ENCODE peak calls at places on chromosomes 3 and 15, in nine cellular contexts. One of them, this sample, is unnamed.

GRCh38 chr15:41416742-41417417 is at the start of gene RTF1:
- DNase-seq in pancreas: peak; percentile 98
- DNase-seq in right atrium auricular region: peak; percentile 92
- DNase-seq in heart right ventricle: peak; percentile 98
- DNase-seq in body of pancreas: peak; percentile 95
- DNase-seq in uterus: peak; percentile 93
- DNase-seq in H9: peak; percentile 95
- DNase-seq in HepG2: peak; percentile 78
- DNase-seq in breast epithelium: peak; percentile 94
- DNase-seq in this sample: peak; percentile 99

GRCh38 chr3:29307229-29307796 is 26.4 kb downstream of the RBMS3 start:
- DNase-seq in breast epithelium: no peak
- DNase-seq in pancreas: no peak
- DNase-seq in HepG2: no peak
- DNase-seq in right atrium auricular region: no peak
- DNase-seq in heart right ventricle: no peak
- DNase-seq in uterus: no peak
- DNase-seq in H9: no peak
- DNase-seq in body of pancreas: no peak
- DNase-seq in this sample: no peak

GRCh38 chr15:96153938-96154337 is 176.6 kb upstream of the NR2F2 start:
- DNase-seq in pancreas: no peak
- DNase-seq in heart right ventricle: no peak
- DNase-seq in breast epithelium: no peak
- DNase-seq in HepG2: no peak
- DNase-seq in uterus: no peak
- DNase-seq in H9: no peak
- DNase-seq in body of pancreas: no peak
- DNase-seq in right atrium auricular region: no peak
- DNase-seq in this sample: peak; percentile 9

GRCh38 chr3:50390523-50391177 is 31.3 kb upstream of the TMEM115 start:
- DNase-seq in pancreas: peak; percentile 96
- DNase-seq in right atrium auricular region: no peak
- DNase-seq in HepG2: no peak
- DNase-seq in breast epithelium: no peak
- DNase-seq in H9: no peak
- DNase-seq in uterus: no peak
- DNase-seq in heart right ventricle: peak; percentile 79
- DNase-seq in body of pancreas: peak; percentile 76
- DNase-seq in this sample: no peak

GRCh38 chr3:133928903-133929607 is 33.4 kb upstream of the RAB6B start:
- DNase-seq in breast epithelium: no peak
- DNase-seq in pancreas: no peak
- DNase-seq in H9: no peak
- DNase-seq in right atrium auricular region: peak; percentile 28
- DNase-seq in HepG2: no peak
- DNase-seq in body of pancreas: no peak
- DNase-seq in uterus: no peak
- DNase-seq in heart right ventricle: no peak
- DNase-seq in this sample: no peak

GRCh38 chr3:110027446-110027845 is 690.1 kb upstream of the DPPA4 start:
- DNase-seq in breast epithelium: no peak
- DNase-seq in heart right ventricle: no peak
- DNase-seq in HepG2: no peak
- DNase-seq in pancreas: no peak
- DNase-seq in right atrium auricular region: no peak
- DNase-seq in body of pancreas: no peak
- DNase-seq in uterus: no peak
- DNase-seq in H9: no peak
- DNase-seq in this sample: no peak

GRCh38 chr15:47870300-47870955 is 153.1 kb downstream of the SEMA6D start:
- DNase-seq in body of pancreas: no peak
- DNase-seq in uterus: no peak
- DNase-seq in H9: no peak
- DNase-seq in HepG2: no peak
- DNase-seq in heart right ventricle: peak; percentile 27
- DNase-seq in right atrium auricular region: no peak
- DNase-seq in pancreas: no peak
- DNase-seq in breast epithelium: no peak
- DNase-seq in this sample: no peak

GRCh38 chr3:65439641-65440040 is 599.1 kb downstream of the MAGI1 start:
- DNase-seq in heart right ventricle: peak; percentile 44
- DNase-seq in breast epithelium: peak; percentile 52
- DNase-seq in H9: peak; percentile 79
- DNase-seq in right atrium auricular region: no peak
- DNase-seq in HepG2: peak; percentile 32
- DNase-seq in body of pancreas: peak; percentile 45
- DNase-seq in pancreas: no peak
- DNase-seq in uterus: peak; percentile 19
- DNase-seq in this sample: peak; percentile 36

GRCh38 chr3:136852180-136852579 is 9.8 kb upstream of the NCK1 start:
- DNase-seq in right atrium auricular region: no peak
- DNase-seq in uterus: no peak
- DNase-seq in breast epithelium: no peak
- DNase-seq in HepG2: no peak
- DNase-seq in pancreas: no peak
- DNase-seq in body of pancreas: no peak
- DNase-seq in heart right ventricle: no peak
- DNase-seq in H9: no peak
- DNase-seq in this sample: no peak

DNA sequence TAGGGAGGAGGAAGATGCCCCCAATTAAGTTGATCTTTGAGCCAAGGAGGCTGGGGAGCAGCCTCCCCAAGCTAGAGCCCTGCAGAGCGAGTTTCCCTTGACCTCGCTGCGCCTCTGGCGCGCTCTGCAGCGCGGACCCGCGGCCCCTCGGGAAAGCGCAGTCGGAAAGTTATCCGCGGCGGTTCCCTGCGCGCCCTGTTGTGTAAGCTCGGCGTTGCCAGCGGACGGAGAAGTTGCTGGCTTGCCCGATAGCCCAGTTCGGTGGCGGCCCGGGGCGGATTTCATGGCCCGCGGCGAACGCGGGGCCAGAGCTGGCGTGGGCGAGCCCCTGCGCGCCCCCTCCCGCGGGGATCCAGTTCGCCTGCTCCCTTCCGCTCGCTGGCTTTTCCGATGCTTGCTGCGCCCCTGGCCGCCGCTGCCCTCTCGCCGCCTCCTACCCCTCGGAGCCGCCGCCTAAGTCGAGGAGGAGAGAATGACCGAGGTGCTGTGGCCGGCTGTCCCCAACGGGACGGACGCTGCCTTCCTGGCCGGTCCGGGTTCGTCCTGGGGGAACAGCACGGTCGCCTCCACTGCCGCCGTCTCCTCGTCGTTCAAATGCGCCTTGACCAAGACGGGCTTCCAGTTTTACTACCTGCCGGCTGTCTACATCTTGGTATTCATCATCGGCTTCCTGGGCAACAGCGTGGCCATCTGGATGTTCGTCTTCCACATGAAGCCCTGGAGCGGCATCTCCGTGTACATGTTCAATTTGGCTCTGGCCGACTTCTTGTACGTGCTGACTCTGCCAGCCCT is 576 bp downstream of the P2RY1 start:
- DNase-seq in pancreas: peak; percentile 80
- DNase-seq in H9: peak; percentile 52
- DNase-seq in right atrium auricular region: peak; percentile 69
- DNase-seq in heart right ventricle: peak; percentile 73
- DNase-seq in uterus: peak; percentile 56
- DNase-seq in breast epithelium: peak; percentile 52
- DNase-seq in body of pancreas: peak; percentile 47
- DNase-seq in HepG2: no peak
- DNase-seq in this sample: peak; percentile 90
- TF ChIP-seq CTCF in pancreas: no peak
- TF ChIP-seq CTCF in H9: peak; percentile 47
- TF ChIP-seq CTCF in right atrium auricular region: no peak
- TF ChIP-seq CTCF in heart right ventricle: peak; percentile 30
- TF ChIP-seq CTCF in uterus: peak; percentile 15
- TF ChIP-seq CTCF in breast epithelium: no peak
- TF ChIP-seq CTCF in body of pancreas: no peak
- TF ChIP-seq CTCF in HepG2: no peak
- TF ChIP-seq CTCF in this sample: no peak

GRCh38 chr15:21270474-21270873 is 169.8 kb downstream of the POTEB3 start:
- DNase-seq in uterus: no peak
- DNase-seq in heart right ventricle: no peak
- DNase-seq in body of pancreas: no peak
- DNase-seq in right atrium auricular region: no peak
- DNase-seq in pancreas: no peak
- DNase-seq in breast epithelium: no peak
- DNase-seq in HepG2: no peak
- DNase-seq in H9: no peak
- DNase-seq in this sample: no peak

GRCh38 chr15:21267686-21268395 is 172.5 kb downstream of the POTEB3 start:
- DNase-seq in HepG2: no peak
- DNase-seq in right atrium auricular region: no peak
- DNase-seq in heart right ventricle: no peak
- DNase-seq in pancreas: no peak
- DNase-seq in body of pancreas: no peak
- DNase-seq in breast epithelium: no peak
- DNase-seq in uterus: no peak
- DNase-seq in H9: no peak
- DNase-seq in this sample: no peak

GRCh38 chr15:21267231-21267630 is 173.1 kb downstream of the POTEB3 start:
- DNase-seq in pancreas: no peak
- DNase-seq in breast epithelium: no peak
- DNase-seq in body of pancreas: no peak
- DNase-seq in right atrium auricular region: no peak
- DNase-seq in HepG2: no peak
- DNase-seq in H9: no peak
- DNase-seq in heart right ventricle: no peak
- DNase-seq in uterus: no peak
- DNase-seq in this sample: no peak

GRCh38 chr15:21269121-21269520 is 171.2 kb downstream of the POTEB3 start:
- DNase-seq in pancreas: peak; percentile 25
- DNase-seq in uterus: no peak
- DNase-seq in HepG2: no peak
- DNase-seq in heart right ventricle: no peak
- DNase-seq in right atrium auricular region: no peak
- DNase-seq in H9: no peak
- DNase-seq in breast epithelium: no peak
- DNase-seq in body of pancreas: no peak
- DNase-seq in this sample: peak; percentile 49
- H3K9me3 ChIP-seq in pancreas: no peaks in the 10 kb centered on the region
- H3K9me3 ChIP-seq in uterus: no peaks in the 10 kb centered on the region
- H3K9me3 ChIP-seq in HepG2: no peaks in the 10 kb centered on the region
- H3K9me3 ChIP-seq in heart right ventricle: no peaks in the 10 kb centered on the region
- H3K9me3 ChIP-seq in right atrium auricular region: no peaks in the 10 kb centered on the region
- H3K9me3 ChIP-seq in H9: peaks cover 80% of the 10 kb centered on the region
- H3K9me3 ChIP-seq in breast epithelium: no peaks in the 10 kb centered on the region
- H3K9me3 ChIP-seq in body of pancreas: no peaks in the 10 kb centered on the region
- H3K9me3 ChIP-seq in this sample: no peaks in the 10 kb centered on the region

GRCh38 chr3:23811919-23812318 is 6.2 kb downstream of the UBE2E1 start:
- DNase-seq in right atrium auricular region: no peak
- DNase-seq in body of pancreas: no peak
- DNase-seq in uterus: no peak
- DNase-seq in breast epithelium: no peak
- DNase-seq in pancreas: no peak
- DNase-seq in heart right ventricle: no peak
- DNase-seq in HepG2: no peak
- DNase-seq in H9: no peak
- DNase-seq in this sample: no peak
- H3K4me1 ChIP-seq in right atrium auricular region: peaks cover 48% of the 10 kb centered on the region
- H3K4me1 ChIP-seq in body of pancreas: peaks cover 23% of the 10 kb centered on the region
- H3K4me1 ChIP-seq in uterus: no peaks in the 10 kb centered on the region
- H3K4me1 ChIP-seq in breast epithelium: no peaks in the 10 kb centered on the region
- H3K4me1 ChIP-seq in pancreas: peaks cover 14% of the 10 kb centered on the region
- H3K4me1 ChIP-seq in heart right ventricle: peaks cover 64% of the 10 kb centered on the region
- H3K4me1 ChIP-seq in HepG2: peaks cover 59% of the 10 kb centered on the region
- H3K4me1 ChIP-seq in H9: peaks cover 5% of the 10 kb centered on the region
- H3K4me1 ChIP-seq in this sample: peaks cover 75% of the 10 kb centered on the region

GRCh38 chr15:97482521-97482920 is 478.0 kb upstream of the ARRDC4 start:
- DNase-seq in uterus: no peak
- DNase-seq in right atrium auricular region: no peak
- DNase-seq in heart right ventricle: no peak
- DNase-seq in HepG2: no peak
- DNase-seq in pancreas: no peak
- DNase-seq in body of pancreas: no peak
- DNase-seq in breast epithelium: no peak
- DNase-seq in H9: peak; percentile 40
- DNase-seq in this sample: no peak
- TF ChIP-seq CTCF in uterus: no peak
- TF ChIP-seq CTCF in right atrium auricular region: no peak
- TF ChIP-seq CTCF in heart right ventricle: no peak
- TF ChIP-seq CTCF in HepG2: no peak
- TF ChIP-seq CTCF in pancreas: no peak
- TF ChIP-seq CTCF in body of pancreas: no peak
- TF ChIP-seq CTCF in breast epithelium: no peak
- TF ChIP-seq CTCF in H9: peak; percentile 76
- TF ChIP-seq CTCF in this sample: no peak

GRCh38 chr15:25188051-25188450 is 233.3 kb downstream of the SNRPN start:
- DNase-seq in breast epithelium: no peak
- DNase-seq in uterus: no peak
- DNase-seq in heart right ventricle: no peak
- DNase-seq in H9: no peak
- DNase-seq in right atrium auricular region: no peak
- DNase-seq in body of pancreas: no peak
- DNase-seq in pancreas: no peak
- DNase-seq in HepG2: no peak
- DNase-seq in this sample: peak; percentile 43

GRCh38 chr15:25188551-25189101 is 233.8 kb downstream of the SNRPN start:
- DNase-seq in body of pancreas: no peak
- DNase-seq in pancreas: peak; percentile 29
- DNase-seq in H9: no peak
- DNase-seq in right atrium auricular region: no peak
- DNase-seq in heart right ventricle: no peak
- DNase-seq in breast epithelium: no peak
- DNase-seq in uterus: no peak
- DNase-seq in HepG2: no peak
- DNase-seq in this sample: no peak

GRCh38 chr15:25186906-25187645 is 232.3 kb downstream of the SNRPN start:
- DNase-seq in uterus: no peak
- DNase-seq in body of pancreas: no peak
- DNase-seq in pancreas: peak; percentile 49
- DNase-seq in right atrium auricular region: no peak
- DNase-seq in HepG2: no peak
- DNase-seq in H9: no peak
- DNase-seq in heart right ventricle: no peak
- DNase-seq in breast epithelium: no peak
- DNase-seq in this sample: peak; percentile 56

GRCh38 chr15:25192651-25193050 is 237.9 kb downstream of the SNRPN start:
- DNase-seq in breast epithelium: no peak
- DNase-seq in HepG2: no peak
- DNase-seq in pancreas: no peak
- DNase-seq in right atrium auricular region: no peak
- DNase-seq in body of pancreas: no peak
- DNase-seq in uterus: no peak
- DNase-seq in H9: no peak
- DNase-seq in heart right ventricle: no peak
- DNase-seq in this sample: no peak

DNA sequence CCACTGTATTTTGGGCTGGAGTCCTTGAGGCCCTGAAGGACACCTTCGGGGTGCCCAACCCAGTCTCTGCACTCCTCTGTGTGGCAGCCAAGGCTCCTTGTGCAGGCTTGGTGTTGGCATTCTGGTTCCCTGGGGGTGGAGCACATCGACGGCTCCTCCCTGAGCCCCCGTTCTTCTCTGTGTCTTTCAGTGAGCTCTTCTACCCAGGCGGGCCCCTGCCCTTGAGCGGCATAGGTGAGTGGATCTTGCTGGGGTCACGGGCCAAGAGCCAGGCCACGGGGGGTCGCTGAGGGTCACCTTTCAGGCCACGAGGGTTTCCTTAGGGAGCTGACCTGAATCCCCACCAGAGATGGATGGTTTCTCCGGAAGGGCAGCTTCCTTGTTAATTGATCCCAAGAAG is 234.8 kb downstream of the SNRPN start:
- DNase-seq in uterus: no peak
- DNase-seq in breast epithelium: no peak
- DNase-seq in HepG2: no peak
- DNase-seq in heart right ventricle: no peak
- DNase-seq in right atrium auricular region: no peak
- DNase-seq in pancreas: peak; percentile 32
- DNase-seq in body of pancreas: no peak
- DNase-seq in H9: no peak
- DNase-seq in this sample: no peak
- H3K9me3 ChIP-seq in uterus: no peaks in the 10 kb centered on the region
- H3K9me3 ChIP-seq in breast epithelium: peaks cover 96% of the 10 kb centered on the region
- H3K9me3 ChIP-seq in HepG2: peaks cover 100% of the 10 kb centered on the region
- H3K9me3 ChIP-seq in heart right ventricle: peaks cover 94% of the 10 kb centered on the region
- H3K9me3 ChIP-seq in right atrium auricular region: no peaks in the 10 kb centered on the region
- H3K9me3 ChIP-seq in pancreas: no peaks in the 10 kb centered on the region
- H3K9me3 ChIP-seq in body of pancreas: no peaks in the 10 kb centered on the region
- H3K9me3 ChIP-seq in H9: peaks cover 51% of the 10 kb centered on the region
- H3K9me3 ChIP-seq in this sample: no peaks in the 10 kb centered on the region